ENCODE peak calls at places on chromosomes 13 and 19, in four cellular contexts. T, U, Z and H are unnamed samples.

GRCh38 chr13:30847697-30848307 is 58.3 kb upstream of the MEDAG start:
- DNase-seq in T (no peak), Z (peak; percentile 40), U (no peak), H (no peak)

GRCh38 chr19:55646889-55647731 is 902 bp upstream of the CCDC106 start:
- DNase-seq in U (no peak), T (no peak), Z (no peak), H (no peak)

GRCh38 chr13:61728468-61728867 is 312.8 kb upstream of the PCDH20 start:
- DNase-seq in U (no peak), T (no peak), Z (no peak), H (no peak)

GRCh38 chr13:46146898-46147297 is 35.1 kb downstream of the LCP1 start:
- DNase-seq in Z (no peak), U (peak; percentile 56), T (no peak), H (peak; percentile 35)

GRCh38 chr19:5447700-5448311 is 7.4 kb upstream of the ZNRF4 start:
- DNase-seq in Z (no peak), T (no peak), U (no peak), H (no peak)

GRCh38 chr13:52786747-52787146 is 47.1 kb upstream of the CNMD start:
- DNase-seq in U (no peak), Z (no peak), T (no peak), H (no peak)

GRCh38 chr13:42041684-42042035 is 6.8 kb upstream of the DGKH start:
- DNase-seq in T (peak; percentile 10), U (no peak), Z (peak; percentile 36), H (peak; percentile 60)

GRCh38 chr19:18508585-18508984 is 13.3 kb downstream of the ELL start:
- DNase-seq in T (no peak), U (no peak), Z (no peak), H (no peak)

DNA sequence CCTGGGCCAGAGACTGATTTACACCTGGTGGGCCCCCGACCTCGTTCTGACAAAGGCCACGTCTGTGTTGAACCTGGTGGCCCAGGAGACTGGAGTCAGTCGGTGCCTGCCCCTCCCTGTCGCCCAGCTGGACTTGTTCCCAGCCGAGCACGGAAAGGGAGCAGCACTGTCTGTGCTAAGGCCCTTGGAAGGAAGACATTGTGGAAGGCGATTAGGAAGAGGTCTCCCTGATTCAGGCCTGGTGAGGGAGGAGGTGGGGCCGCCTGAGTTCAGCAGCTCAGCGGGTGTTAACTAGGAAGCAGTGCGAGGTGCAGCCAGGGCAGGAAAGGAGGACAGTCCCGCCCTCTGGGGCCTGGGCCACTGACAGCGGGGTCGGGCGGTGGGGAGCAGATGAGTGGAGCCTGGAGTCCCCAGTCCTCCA is 64.7 kb downstream of the GPR12 start:
- DNase-seq in T (no peak), Z (no peak), U (no peak), H (no peak)
- TF ChIP-seq TCF7 in T (no peak), Z (no peak), U (no peak), H (no peak)

DNA sequence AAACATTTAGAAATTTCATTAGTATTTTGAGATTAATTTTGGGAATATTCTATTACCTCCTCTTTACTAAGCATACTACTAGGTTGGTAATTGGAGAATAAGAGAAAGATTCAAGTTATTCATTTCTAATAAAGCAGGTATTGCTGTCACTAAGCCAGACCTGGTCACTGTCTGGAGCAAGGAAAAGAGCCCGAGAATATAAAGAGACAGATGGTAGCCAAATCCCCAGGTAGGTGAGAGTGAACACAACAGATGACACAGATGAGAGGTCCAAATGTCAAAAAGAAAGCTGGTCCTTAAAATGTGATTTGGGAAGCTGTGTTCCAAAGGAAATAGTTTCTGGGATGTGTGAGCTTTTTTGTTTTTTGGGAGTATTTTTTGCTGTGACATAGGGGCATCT is 128.6 kb downstream of the ZNF100 start:
- DNase-seq in T (no peak), U (no peak), Z (no peak), H (no peak)
- TF ChIP-seq ATF3 in T (no peak), U (no peak), Z (no peak), H (no peak)

GRCh38 chr13:72868229-72868628 is 86.3 kb downstream of the PIBF1 start:
- DNase-seq in U (no peak), T (no peak), Z (no peak), H (no peak)
- TF ChIP-seq TCF7 in U (no peak), T (no peak), Z (no peak), H (no peak)

GRCh38 chr19:42271045-42271419 is 2.0 kb downstream of the CIC start:
- DNase-seq in Z (no peak), T (no peak), U (no peak), H (no peak)

GRCh38 chr19:42269518-42270345 is 680 bp downstream of the CIC start:
- DNase-seq in U (no peak), T (no peak), Z (no peak), H (no peak)

GRCh38 chr19:42271861-42272534 is 2.9 kb downstream of the CIC start:
- DNase-seq in U (no peak), T (no peak), Z (no peak), H (no peak)

GRCh38 chr19:42268704-42269517 is at the start of gene CIC:
- DNase-seq in T (peak; percentile 87), Z (peak; percentile 100), U (peak; percentile 100), H (peak; percentile 100)

DNA sequence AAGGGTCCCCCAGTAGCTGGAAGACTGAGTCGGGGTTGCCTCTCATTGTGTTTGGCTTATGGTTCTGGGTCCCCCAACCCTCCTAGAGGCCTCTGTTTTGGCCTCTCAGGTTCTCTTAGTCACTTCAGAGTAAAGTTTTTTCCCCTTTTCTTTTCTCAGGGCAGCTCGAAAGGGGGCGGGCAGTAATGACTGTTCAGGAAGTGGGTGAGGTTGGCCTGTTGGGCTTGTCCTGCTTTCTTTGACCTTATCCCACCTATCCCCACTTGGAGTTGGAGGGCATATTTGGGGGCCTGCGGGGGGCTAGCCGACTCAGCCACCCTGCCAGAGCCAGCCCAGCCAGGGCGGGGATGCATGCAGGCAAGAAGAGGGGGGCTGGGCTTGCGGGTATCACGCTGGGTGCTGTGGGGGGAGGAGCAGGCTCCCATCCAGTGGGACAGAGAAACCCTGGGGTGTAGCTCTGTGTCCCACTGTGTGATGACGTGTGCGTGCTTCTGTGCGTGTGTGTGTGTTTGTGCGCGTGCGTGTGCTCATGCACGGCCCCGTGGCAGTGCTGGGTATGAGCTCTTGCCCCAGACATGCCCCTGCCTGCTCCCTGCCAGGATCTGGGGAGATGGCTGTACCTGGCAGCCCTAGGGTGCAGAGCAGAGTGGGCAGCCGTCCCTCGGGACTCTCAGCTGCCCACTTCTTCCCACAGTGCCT is 1.4 kb downstream of the CIC start:
- DNase-seq in U (no peak), T (peak; percentile 42), Z (no peak), H (no peak)
- TF ChIP-seq ATF3 in U (no peak), T (peak; percentile 28), Z (no peak), H (no peak)

GRCh38 chr13:99304541-99304940 is 2.7 kb downstream of the GPR183 start:
- DNase-seq in T (no peak), Z (no peak), U (no peak), H (no peak)
- TF ChIP-seq TCF7 in T (no peak), Z (no peak), U (no peak), H (no peak)

GRCh38 chr13:48151766-48152165 is 56.9 kb upstream of the MED4 start:
- DNase-seq in T (no peak), U (no peak), Z (no peak), H (no peak)
- TF ChIP-seq ATF3 in T (no peak), U (no peak), Z (no peak), H (no peak)

GRCh38 chr19:40416918-40417713 is 3.9 kb upstream of the PRX start:
- DNase-seq in T (peak; percentile 66), U (peak; percentile 51), Z (no peak), H (no peak)
- TF ChIP-seq TCF7 in T (no peak), U (no peak), Z (no peak), H (no peak)

GRCh38 chr13:99031725-99032298 is 53.9 kb upstream of the DOCK9 start:
- DNase-seq in T (no peak), Z (no peak), U (no peak), H (no peak)
- TF ChIP-seq ATF3 in T (no peak), Z (no peak), U (no peak), H (no peak)

GRCh38 chr13:33289966-33290365 is 4.4 kb upstream of the STARD13 start:
- DNase-seq in Z (no peak), U (no peak), T (no peak), H (no peak)
- TF ChIP-seq TCF7 in Z (no peak), U (no peak), T (no peak), H (no peak)

GRCh38 chr13:54879036-54879435 is 1850.4 kb downstream of the OLFM4 start:
- DNase-seq in T (no peak), Z (no peak), U (no peak), H (no peak)

GRCh38 chr13:54875111-54875510 is 1846.5 kb downstream of the OLFM4 start:
- DNase-seq in T (no peak), U (no peak), Z (no peak), H (no peak)
- TF ChIP-seq ATF3 in T (no peak), U (no peak), Z (no peak), H (no peak)